ENCODE peak calls at places on chromosome 1, in seven cellular contexts. B, X, V, Y, S, G and W are unnamed samples. For H3K36me3 and H3K4me1, the result is how much of the 10 kb centered on the place peaks cover.

GRCh38 chr1:39478536-39478935 is 12.9 kb upstream of the BMP8A start:
- DNase-seq in Y (no peak), X (no peak), S (no peak), B (no peak), V (no peak), G (no peak), W (no peak)

GRCh38 chr1:7150951-7151350 is 365.7 kb downstream of the CAMTA1 start:
- DNase-seq in X (no peak), B (no peak), Y (no peak), G (no peak), S (no peak), V (no peak), W (no peak)

GRCh38 chr1:205183676-205184335 is 27.7 kb downstream of the DSTYK start:
- DNase-seq in V (no peak), Y (no peak), S (no peak), G (no peak), B (no peak), X (no peak), W (no peak)

GRCh38 chr1:236753554-236753953 is 41.5 kb upstream of the MTR start:
- DNase-seq in X (no peak), G (no peak), Y (peak), B (peak), S (no peak), V (no peak), W (peak)

GRCh38 chr1:218317061-218317460 is 28.1 kb upstream of the TGFB2 start:
- DNase-seq in G (no peak), X (no peak), S (no peak), V (no peak), Y (peak), B (no peak), W (no peak)

GRCh38 chr1:175936736-175937135 is 193.3 kb upstream of the TNR start:
- DNase-seq in G (no peak), B (no peak), X (no peak), Y (no peak), V (no peak), S (no peak), W (no peak)

GRCh38 chr1:19338323-19338762 is 26.2 kb downstream of the SLC66A1 start:
- DNase-seq in X (peak), G (peak), Y (peak), B (peak), S (peak), V (no peak), W (peak)

GRCh38 chr1:193104906-193105820 is at the start of gene GLRX2:
- DNase-seq in B (peak), G (peak), Y (peak), V (peak), X (peak), S (peak), W (peak)

GRCh38 chr1:5502310-5503194 is 489.7 kb downstream of the NPHP4 start:
- DNase-seq in G (no peak), B (no peak), V (no peak), Y (no peak), S (no peak), X (peak), W (no peak)

GRCh38 chr1:221392453-221392852 is 349.4 kb downstream of the DUSP10 start:
- DNase-seq in G (no peak), S (no peak), X (no peak), V (no peak), B (no peak), Y (no peak), W (no peak)

GRCh38 chr1:43612406-43612805 is 37.5 kb upstream of the KDM4A start:
- DNase-seq in Y (no peak), G (no peak), V (no peak), S (no peak), B (no peak), X (no peak), W (no peak)

GRCh38 chr1:12052008-12052573 is 11.0 kb upstream of the TNFRSF8 start:
- DNase-seq in X (no peak), Y (peak), V (peak), S (peak), B (peak), G (no peak), W (peak)

GRCh38 chr1:59692591-59692990 is 122.2 kb upstream of the HOOK1 start:
- DNase-seq in Y (no peak), S (no peak), X (no peak), B (peak), V (no peak), G (no peak), W (peak)

GRCh38 chr1:91783423-91784162 is 102.4 kb downstream of the TGFBR3 start:
- DNase-seq in G (no peak), X (no peak), S (no peak), V (no peak), B (no peak), Y (no peak), W (no peak)

GRCh38 chr1:119647734-119648619 is at the start of gene ZNF697:
- DNase-seq in G (peak), V (peak), S (peak), B (peak), X (peak), Y (peak), W (peak)

GRCh38 chr1:178541829-178542553 is 29.1 kb downstream of the TEX35 start:
- DNase-seq in S (peak), X (peak), V (peak), G (peak), B (peak), Y (peak), W (peak)

GRCh38 chr1:208080396-208081276 is 163.5 kb downstream of the PLXNA2 start:
- DNase-seq in B (no peak), X (no peak), G (no peak), Y (no peak), V (no peak), S (no peak), W (no peak)

GRCh38 chr1:49307452-49307851 is 530.8 kb upstream of the BEND5 start:
- DNase-seq in S (no peak), V (no peak), Y (no peak), X (no peak), B (no peak), G (no peak), W (no peak)

GRCh38 chr1:208137144-208137682 is 107.0 kb downstream of the PLXNA2 start:
- DNase-seq in B (no peak), G (no peak), V (no peak), X (no peak), Y (no peak), S (no peak), W (no peak)

GRCh38 chr1:18938008-18938706 is 18.3 kb downstream of the IFFO2 start:
- DNase-seq in B (peak), V (no peak), Y (no peak), S (no peak), X (no peak), G (no peak), W (no peak)

GRCh38 chr1:150528997-150529396 is 13.4 kb downstream of the FALEC start:
- DNase-seq in X (no peak), V (no peak), G (no peak), Y (no peak), B (no peak), S (no peak), W (peak)

GRCh38 chr1:231940721-231941120 is 314.1 kb downstream of the DISC1 start:
- DNase-seq in V (no peak), B (no peak), G (no peak), X (no peak), S (no peak), Y (no peak), W (peak)

GRCh38 chr1:23194119-23194984 is 22.9 kb downstream of the HTR1D start:
- DNase-seq in V (no peak), X (no peak), G (no peak), Y (no peak), B (peak), S (no peak), W (no peak)

GRCh38 chr1:179820216-179820970 is 57.2 kb downstream of the TOR1AIP2 start:
- DNase-seq in G (no peak), S (no peak), V (no peak), Y (no peak), B (no peak), X (peak), W (no peak)

GRCh38 chr1:164754088-164754600 is 195.2 kb downstream of the PBX1 start:
- DNase-seq in S (no peak), B (no peak), Y (no peak), G (no peak), V (peak), X (no peak), W (no peak)

GRCh38 chr1:234531181-234532132 is 52.5 kb upstream of the TARBP1 start:
- DNase-seq in Y (no peak), X (no peak), S (no peak), G (peak), B (peak), V (peak), W (no peak)

GRCh38 chr1:35660581-35661473 is 19.5 kb upstream of the PSMB2 start:
- DNase-seq in V (no peak), X (no peak), B (peak), G (no peak), S (no peak), Y (peak), W (no peak)

GRCh38 chr1:53402891-53403655 is 56.1 kb upstream of the DMRTB1 start:
- DNase-seq in V (no peak), Y (no peak), S (no peak), B (no peak), X (no peak), G (no peak), W (no peak)

GRCh38 chr1:23251812-23252211 is 34.5 kb upstream of the HTR1D start:
- DNase-seq in X (no peak), G (no peak), S (no peak), V (no peak), Y (no peak), B (no peak), W (no peak)

GRCh38 chr1:219909476-219909875 is 18.9 kb downstream of the SLC30A10 start:
- DNase-seq in X (no peak), V (no peak), Y (no peak), G (no peak), B (no peak), S (no peak), W (no peak)

GRCh38 chr1:1399870-1400575 is 888 bp upstream of the CCNL2 start:
- DNase-seq in S (no peak), V (no peak), B (no peak), Y (no peak), X (no peak), G (no peak), W (peak)

GRCh38 chr1:92980732-92981647 is 19.7 kb upstream of the DIPK1A start:
- DNase-seq in V (no peak), Y (no peak), G (no peak), B (no peak), S (no peak), X (no peak), W (peak)

GRCh38 chr1:84298688-84299535 is 2.6 kb upstream of the SAMD13 start:
- DNase-seq in G (peak), V (peak), Y (peak), B (peak), S (peak), X (peak), W (peak)

GRCh38 chr1:116832932-116833578 is 76.7 kb upstream of the PTGFRN start:
- DNase-seq in X (no peak), S (no peak), B (peak), Y (no peak), V (no peak), G (no peak), W (peak)

GRCh38 chr1:160428053-160428452 is 27.7 kb downstream of the VANGL2 start:
- DNase-seq in X (no peak), G (no peak), Y (no peak), S (no peak), B (no peak), V (no peak), W (no peak)

GRCh38 chr1:145720556-145720877 is 1.2 kb downstream of the CD160 start:
- DNase-seq in S (no peak), B (peak), V (no peak), G (no peak), X (no peak), Y (no peak), W (no peak)

GRCh38 chr1:31732751-31733289 is 29.0 kb upstream of the COL16A1 start:
- DNase-seq in B (no peak), Y (no peak), V (no peak), S (no peak), G (no peak), X (no peak), W (no peak)

GRCh38 chr1:165854101-165854845 is 26.9 kb downstream of the UCK2 start:
- DNase-seq in V (no peak), G (no peak), X (no peak), Y (no peak), S (no peak), B (peak), W (no peak)

GRCh38 chr1:62177621-62178020 is 17.0 kb upstream of the L1TD1 start:
- DNase-seq in X (no peak), V (no peak), Y (no peak), G (no peak), S (no peak), B (peak), W (no peak)

GRCh38 chr1:180970333-180971079 is 52.2 kb downstream of the STX6 start:
- DNase-seq in S (no peak), B (no peak), G (no peak), Y (no peak), V (no peak), X (no peak), W (peak)
- H3K36me3 ChIP-seq in S (under half), B (under half), G (under half), Y (under half), V (under half), X (under half), W (under half)

GRCh38 chr1:66302810-66303209 is 231.1 kb upstream of the SGIP1 start:
- DNase-seq in V (no peak), X (no peak), Y (no peak), S (no peak), B (no peak), G (no peak), W (peak)

GRCh38 chr1:66305927-66306326 is 228.0 kb upstream of the SGIP1 start:
- DNase-seq in G (no peak), S (no peak), B (no peak), V (no peak), Y (no peak), X (no peak), W (no peak)

GRCh38 chr1:66302184-66302742 is 231.7 kb upstream of the SGIP1 start:
- DNase-seq in X (no peak), S (no peak), V (no peak), G (no peak), B (no peak), Y (no peak), W (no peak)

GRCh38 chr1:66304128-66304527 is 229.8 kb upstream of the SGIP1 start:
- DNase-seq in B (no peak), G (no peak), Y (no peak), V (no peak), S (no peak), X (no peak), W (no peak)

GRCh38 chr1:66303646-66304045 is 230.3 kb upstream of the SGIP1 start:
- DNase-seq in S (no peak), Y (no peak), G (no peak), X (no peak), B (no peak), V (no peak), W (no peak)
- H3K27ac ChIP-seq in S (no peak), Y (no peak), G (no peak), X (no peak), B (no peak), V (no peak), W (no peak)

GRCh38 chr1:27627051-27627450 is 7.9 kb downstream of the FGR start:
- DNase-seq in G (no peak), V (no peak), Y (no peak), S (no peak), X (no peak), B (no peak), W (no peak)

GRCh38 chr1:27626031-27626935 is 8.7 kb downstream of the FGR start:
- DNase-seq in S (no peak), V (no peak), Y (no peak), G (no peak), B (no peak), X (no peak), W (no peak)

GRCh38 chr1:27623327-27624212 is 11.4 kb downstream of the FGR start:
- DNase-seq in G (no peak), S (no peak), Y (no peak), X (no peak), V (no peak), B (no peak), W (peak)

GRCh38 chr1:27622828-27623227 is 12.2 kb downstream of the FGR start:
- DNase-seq in X (no peak), V (no peak), S (no peak), G (no peak), B (no peak), Y (no peak), W (no peak)

DNA sequence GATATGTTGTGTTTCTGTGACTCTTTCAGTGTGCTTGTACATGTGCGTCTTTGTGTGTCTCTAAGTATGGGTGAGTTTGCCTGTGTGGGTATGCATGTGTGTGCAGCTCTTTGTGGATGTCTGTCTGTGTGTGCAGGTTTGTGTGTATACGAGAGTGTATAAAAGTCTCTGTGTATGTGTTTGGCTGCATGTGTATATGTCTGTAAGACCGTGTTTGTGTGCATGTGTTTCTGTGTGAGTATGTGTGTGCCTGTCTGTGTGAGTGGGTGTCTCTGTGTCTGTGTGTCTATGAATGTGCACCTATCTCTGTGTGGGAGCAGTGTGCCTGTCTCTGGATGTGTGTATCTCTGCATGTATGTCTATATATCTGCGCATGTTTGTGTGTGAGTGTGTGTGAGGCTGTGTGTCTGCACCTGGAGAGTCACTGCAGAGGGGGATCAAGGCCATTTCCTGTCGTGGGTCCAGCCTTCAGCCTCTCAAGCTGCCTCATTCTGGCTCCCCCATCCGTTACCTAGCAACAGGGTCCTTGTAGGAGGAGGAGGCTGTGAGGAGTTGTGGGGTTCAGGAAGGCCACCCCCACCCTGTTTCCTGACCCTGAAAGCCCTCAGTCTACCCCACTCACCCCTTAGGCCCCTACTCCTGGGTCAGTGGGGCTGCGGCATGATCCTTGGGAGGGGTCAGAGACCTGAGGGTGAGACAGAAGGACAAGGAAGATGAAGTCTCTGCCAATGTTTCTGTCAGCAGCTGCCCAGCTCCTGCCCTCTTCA is 10.3 kb downstream of the FGR start:
- DNase-seq in V (no peak), S (no peak), G (no peak), X (no peak), B (no peak), Y (no peak), W (no peak)
- H3K4me1 ChIP-seq in V (under half), S (under half), G (under half), X (under half), B (under half), Y (under half), W (under half)

DNA sequence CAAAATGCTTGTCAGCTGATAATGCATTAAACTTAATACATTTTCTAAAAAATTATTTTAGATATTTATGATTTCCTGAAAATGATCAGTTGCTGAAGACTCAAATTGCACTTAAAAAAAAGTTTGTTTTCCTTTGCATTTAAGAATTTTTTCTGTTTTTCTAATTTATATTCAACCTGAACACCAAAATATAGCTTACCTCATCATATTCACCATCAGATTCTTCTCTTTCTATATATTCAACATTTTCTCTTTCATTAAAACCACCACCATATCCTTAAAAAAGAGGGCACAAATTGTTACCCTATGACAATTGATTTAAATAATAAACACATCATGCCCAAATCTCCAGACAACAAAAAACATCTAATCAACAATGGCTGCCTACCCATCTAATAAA is 8.6 kb downstream of the ZRANB2 start:
- DNase-seq in X (no peak), S (no peak), Y (no peak), G (no peak), B (no peak), V (no peak), W (no peak)
- H3K36me3 ChIP-seq in X (half or more), S (under half), Y (half or more), G (under half), B (under half), V (under half), W (under half)

GRCh38 chr1:98086796-98087195 is 166.0 kb upstream of the DPYD start:
- DNase-seq in V (no peak), X (no peak), S (no peak), G (no peak), B (peak), Y (no peak), W (peak)
- H3K27ac ChIP-seq in V (no peak), X (no peak), S (no peak), G (no peak), B (no peak), Y (no peak), W (no peak)

DNA sequence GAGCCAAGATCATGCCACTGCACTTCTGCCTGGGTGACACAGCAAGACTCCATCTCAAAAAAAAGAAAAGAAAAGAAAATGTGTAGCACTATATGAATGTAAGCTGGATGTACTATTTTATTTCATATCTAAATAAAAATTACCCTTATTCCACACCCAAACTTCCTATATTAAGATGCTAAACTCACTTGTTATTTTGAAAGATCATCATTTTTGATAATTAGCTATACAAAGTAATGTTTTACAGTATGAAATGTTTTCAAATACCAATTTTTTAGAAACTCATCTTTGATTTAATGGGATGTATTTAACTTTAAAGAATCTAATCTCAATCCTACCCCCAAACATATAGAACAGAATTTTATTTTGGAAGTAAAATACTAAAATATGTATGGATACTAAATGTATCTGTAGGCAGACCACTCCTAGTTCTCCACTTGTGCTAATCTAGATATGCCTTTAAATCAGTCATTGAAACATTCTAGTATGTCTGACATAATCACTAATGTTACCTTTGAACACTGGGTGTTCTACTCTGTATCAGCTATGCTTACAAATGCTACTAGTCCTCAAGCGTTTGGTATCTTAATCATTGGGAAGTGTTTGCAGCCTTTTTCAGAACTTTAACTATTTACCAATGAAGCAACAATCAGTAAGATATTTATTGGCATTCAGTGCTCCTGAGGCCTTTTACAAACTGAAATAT is 12.9 kb downstream of the MIER1 start:
- DNase-seq in B (no peak), X (no peak), G (no peak), S (no peak), V (no peak), Y (no peak), W (peak)
- H3K4me1 ChIP-seq in B (under half), X (under half), G (under half), S (under half), V (half or more), Y (under half), W (under half)

GRCh38 chr1:226640737-226641136 is 92.2 kb downstream of the STUM start:
- DNase-seq in G (peak), S (no peak), Y (no peak), B (no peak), X (peak), V (peak), W (no peak)
- H3K36me3 ChIP-seq in G (under half), S (under half), Y (under half), B (under half), X (half or more), V (under half), W (under half)